ENCODE peak calls at places on chromosomes 5 and 9, in ten cellular contexts. G, F, X, J, M, I, O, C, S and K are unnamed samples.
A peak's percentile ranks its signal among the peaks of the same experiment; 100 is the strongest.

GRCh38 chr9:77731930-77732329 is 83.8 kb upstream of the GNA14 start:
- DNase-seq in X (no peak), S (no peak), F (no peak), G (no peak), C (no peak), O (no peak), I (no peak), J (no peak), M (no peak), K (no peak)

GRCh38 chr5:160011471-160011870 is 2.5 kb downstream of the TTC1 start:
- DNase-seq in I (no peak), S (no peak), M (no peak), F (no peak), C (no peak), O (no peak), G (no peak), J (no peak), X (no peak), K (no peak)

GRCh38 chr9:132800038-132800648 is 77.9 kb downstream of the AK8 start:
- DNase-seq in C (peak; percentile 87), G (peak; percentile 92), S (peak; percentile 86), O (peak; percentile 83), F (no peak), J (peak; percentile 49), X (peak; percentile 61), I (peak; percentile 80), M (peak; percentile 88), K (no peak)

GRCh38 chr5:176608142-176608705 is 1.7 kb downstream of the GPRIN1 start:
- DNase-seq in J (no peak), C (no peak), S (no peak), G (no peak), X (no peak), M (no peak), I (no peak), O (no peak), F (no peak), K (no peak)

GRCh38 chr9:14992516-14992915 is 82.3 kb upstream of the FREM1 start:
- DNase-seq in S (no peak), I (no peak), J (no peak), F (no peak), X (no peak), C (no peak), O (no peak), M (no peak), G (no peak), K (no peak)

GRCh38 chr9:127166651-127167524 is 44.5 kb upstream of the ANGPTL2 start:
- DNase-seq in M (no peak), I (no peak), S (no peak), C (peak; percentile 80), F (no peak), G (no peak), X (peak; percentile 10), O (no peak), J (no peak), K (peak; percentile 70)

GRCh38 chr9:110028281-110029075 is 179.5 kb downstream of the C9orf152 start:
- DNase-seq in J (no peak), O (no peak), F (no peak), M (no peak), X (no peak), C (no peak), S (peak; percentile 44), G (no peak), I (peak; percentile 50), K (no peak)

GRCh38 chr9:33320568-33321261 is 30.4 kb downstream of the NFX1 start:
- DNase-seq in M (no peak), X (peak; percentile 27), O (no peak), S (peak; percentile 94), J (peak; percentile 74), I (peak; percentile 97), C (no peak), F (no peak), G (no peak), K (peak; percentile 65)

GRCh38 chr9:116155700-116156045 is 2.1 kb downstream of the PAPPA start:
- DNase-seq in F (no peak), I (no peak), M (no peak), O (no peak), G (peak; percentile 31), S (peak; percentile 73), J (no peak), C (no peak), X (no peak), K (no peak)

GRCh38 chr9:116156621-116157314 is 3.2 kb downstream of the PAPPA start:
- DNase-seq in O (peak; percentile 88), C (peak; percentile 81), X (peak; percentile 85), S (peak; percentile 95), M (peak; percentile 50), G (peak; percentile 74), J (peak; percentile 59), I (peak; percentile 94), F (no peak), K (no peak)

GRCh38 chr9:116154976-116155699 is 1.5 kb downstream of the PAPPA start:
- DNase-seq in C (no peak), G (peak; percentile 54), J (peak; percentile 20), M (peak; percentile 35), F (no peak), X (peak; percentile 57), I (peak; percentile 91), O (no peak), S (peak; percentile 87), K (no peak)

GRCh38 chr9:116154334-116154975 is 864 bp downstream of the PAPPA start:
- DNase-seq in G (peak; percentile 61), S (no peak), J (no peak), I (no peak), C (peak; percentile 68), O (peak; percentile 76), F (no peak), M (peak; percentile 87), X (peak; percentile 34), K (no peak)

DNA sequence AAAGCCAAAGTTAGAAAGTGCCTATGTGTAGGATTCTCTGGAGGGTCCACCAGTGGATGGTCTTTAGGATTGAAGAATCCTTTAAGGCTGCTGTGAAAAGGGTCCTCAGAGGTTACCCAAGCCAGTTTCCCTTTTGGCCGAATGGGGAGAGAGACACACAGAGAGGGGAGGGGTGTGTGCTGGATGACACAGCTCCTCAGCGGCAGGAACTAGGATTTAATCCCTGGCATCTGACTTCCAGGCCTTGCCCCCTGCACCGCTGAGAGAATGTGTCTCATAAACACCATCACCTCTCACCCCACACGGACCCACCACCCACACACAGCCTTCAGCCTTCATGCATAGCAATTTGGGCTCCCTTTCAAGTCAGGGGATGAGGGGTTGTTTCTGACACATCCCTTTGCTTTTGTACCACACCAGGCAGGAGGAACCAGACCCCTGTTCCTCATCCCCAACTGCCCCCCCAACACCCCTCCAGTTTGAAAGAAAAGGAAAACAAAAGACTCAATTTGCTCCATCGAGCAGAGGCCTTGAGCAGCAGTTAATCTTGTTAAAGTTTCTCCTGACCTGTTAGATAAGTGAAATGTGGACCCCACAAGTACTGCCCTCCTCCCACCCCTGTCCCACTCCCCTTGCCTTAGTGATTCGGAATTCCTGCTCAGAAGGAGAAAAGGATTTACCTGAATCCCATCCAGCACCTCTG is 4.0 kb downstream of the PAPPA start:
- DNase-seq in S (peak; percentile 66), X (peak; percentile 39), F (no peak), G (peak; percentile 59), I (peak; percentile 73), C (no peak), M (no peak), J (no peak), O (no peak), K (no peak)
- H3K4me3 ChIP-seq in S (peak overlapping the region; percentile 88), X (no peak overlapping the region), F (peak overlapping the region; percentile 33), G (peak overlapping the region; percentile 55), I (peak overlapping the region; percentile 89), C (peak overlapping the region; percentile 54), M (no peak overlapping the region), J (peak overlapping the region; percentile 69), O (peak overlapping the region; percentile 18), K (peak overlapping the region; percentile 46)

GRCh38 chr9:2241875-2242741 is 227.0 kb downstream of the SMARCA2 start:
- DNase-seq in O (peak; percentile 88), S (peak; percentile 95), G (peak; percentile 96), F (peak; percentile 31), J (peak; percentile 63), X (peak; percentile 79), C (peak; percentile 93), M (peak; percentile 90), I (peak; percentile 96), K (peak; percentile 57)

GRCh38 chr9:2242778-2243395 is 227.7 kb downstream of the SMARCA2 start:
- DNase-seq in J (no peak), C (no peak), F (no peak), X (no peak), I (peak; percentile 36), S (peak; percentile 31), O (no peak), G (peak; percentile 48), M (no peak), K (no peak)

GRCh38 chr9:2235623-2236022 is 220.5 kb downstream of the SMARCA2 start:
- DNase-seq in J (no peak), O (no peak), S (no peak), G (no peak), F (no peak), X (no peak), C (no peak), M (no peak), I (no peak), K (no peak)

GRCh38 chr9:2243666-2244555 is 228.8 kb downstream of the SMARCA2 start:
- DNase-seq in X (no peak), J (no peak), C (no peak), G (no peak), M (no peak), S (peak; percentile 61), I (no peak), O (no peak), F (no peak), K (no peak)

DNA sequence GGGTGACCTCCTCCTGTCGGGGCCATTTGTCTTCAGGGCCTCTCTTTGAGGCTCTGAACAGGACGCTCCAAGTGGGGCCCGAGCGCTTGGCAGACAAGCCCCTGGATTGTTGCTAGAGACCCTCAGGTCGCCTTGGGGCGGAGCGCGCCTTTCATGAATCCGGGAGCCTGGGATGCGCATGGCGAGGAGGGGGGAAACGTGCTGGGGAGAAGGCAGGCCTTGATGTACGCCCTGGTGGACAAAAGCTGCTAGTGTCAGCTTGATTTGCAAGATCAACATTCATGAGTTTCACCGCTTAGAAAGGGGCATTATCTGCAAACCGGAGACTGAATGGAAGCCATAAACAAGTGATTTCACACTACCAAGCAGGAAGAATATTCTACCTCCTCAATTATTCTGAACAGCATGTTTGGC is 226.3 kb downstream of the SMARCA2 start:
- DNase-seq in C (peak; percentile 78), X (peak; percentile 51), O (no peak), F (no peak), M (peak; percentile 50), I (peak; percentile 97), J (peak; percentile 31), G (peak; percentile 95), S (peak; percentile 91), K (peak; percentile 48)
- TF ChIP-seq CTCF in C (no peak), X (no peak), O (peak; percentile 63), F (peak; percentile 68), M (no peak), I (peak; percentile 71), J (peak; percentile 27), G (peak; percentile 64), S (peak; percentile 34), K (peak; percentile 36)

DNA sequence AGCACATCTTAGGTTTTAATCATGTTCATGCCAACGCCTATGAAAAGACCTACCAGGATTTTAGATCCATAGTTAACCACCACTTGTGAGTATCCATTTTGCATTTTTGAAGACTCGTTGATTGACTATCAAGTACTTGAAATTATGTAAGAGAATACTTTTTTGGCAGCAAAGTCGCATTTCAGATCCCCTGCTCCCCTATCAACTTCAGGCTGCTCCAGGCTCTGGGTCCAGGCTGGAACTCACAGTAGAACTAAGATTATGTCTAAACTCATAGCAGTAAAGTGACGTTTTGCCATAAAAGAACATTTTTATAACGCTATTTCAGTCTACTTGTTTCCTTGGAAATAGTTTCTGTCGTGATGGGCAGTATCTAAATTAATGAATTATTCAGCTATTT is 267.7 kb downstream of the FANCC start:
- DNase-seq in X (no peak), I (no peak), O (no peak), G (no peak), C (no peak), J (no peak), F (no peak), M (no peak), S (peak; percentile 35), K (no peak)
- H3K4me3 ChIP-seq in X (peak overlapping the region; percentile 8), I (no peak overlapping the region), O (peak overlapping the region; percentile 33), G (no peak overlapping the region), C (peak overlapping the region; percentile 61), J (peak overlapping the region; percentile 54), F (peak overlapping the region; percentile 58), M (peak overlapping the region; percentile 41), S (peak overlapping the region; percentile 58), K (peak overlapping the region; percentile 66)

GRCh38 chr5:173500213-173500560 is 116.3 kb downstream of the BOD1 start:
- DNase-seq in O (no peak), J (no peak), X (no peak), S (no peak), C (no peak), I (no peak), M (no peak), G (no peak), F (no peak), K (no peak)
- TF ChIP-seq CTCF in O (no peak), J (no peak), X (no peak), S (no peak), C (no peak), I (no peak), M (no peak), G (no peak), F (no peak), K (no peak)